ENCODE peak calls at places on chromosomes 6 and 20, in nine cellular contexts. U, D, H, W, Z, T, L, R and Y are unnamed samples.

GRCh38 chr6:44228433-44228832 is 5.0 kb downstream of the SLC29A1 start:
- DNase-seq in U (no peak), D (no peak), H (no peak), W (no peak), Z (no peak), T (no peak), L (no peak), R (no peak), Y (no peak)

GRCh38 chr6:31402324-31403282 is 792 bp upstream of the MICA start:
- DNase-seq in U (no peak), D (peak), H (no peak), W (peak), Z (no peak), T (peak), L (peak), R (no peak), Y (peak)

GRCh38 chr20:57999465-58000111 is 228.9 kb downstream of the ANKRD60 start:
- DNase-seq in U (no peak), D (no peak), H (peak), W (no peak), Z (peak), T (peak), L (peak), R (no peak), Y (no peak)

GRCh38 chr6:74578339-74578738 is 627.5 kb downstream of the COL12A1 start:
- DNase-seq in U (no peak), D (peak), H (no peak), W (peak), Z (peak), T (no peak), L (no peak), R (no peak), Y (no peak)

GRCh38 chr20:59958123-59958522 is at the start of gene CDH26:
- DNase-seq in U (no peak), D (no peak), H (no peak), W (no peak), Z (no peak), T (no peak), L (no peak), R (no peak), Y (no peak)

GRCh38 chr20:5531318-5532081 is 214.7 kb upstream of the PROKR2 start:
- DNase-seq in U (no peak), D (peak), H (no peak), W (no peak), Z (no peak), T (no peak), L (no peak), R (no peak), Y (no peak)

GRCh38 chr20:24590193-24590982 is 121.0 kb downstream of the SYNDIG1 start:
- DNase-seq in U (no peak), D (no peak), H (peak), W (no peak), Z (no peak), T (no peak), L (no peak), R (no peak), Y (no peak)

GRCh38 chr6:71107935-71108420 is 151.1 kb upstream of the B3GAT2 start:
- DNase-seq in U (peak), D (peak), H (no peak), W (peak), Z (no peak), T (no peak), L (no peak), R (no peak), Y (no peak)

GRCh38 chr6:52117352-52117751 is 29.9 kb upstream of the PKHD1 start:
- DNase-seq in U (no peak), D (no peak), H (no peak), W (no peak), Z (no peak), T (no peak), L (no peak), R (no peak), Y (no peak)

GRCh38 chr20:44730441-44730840 is 15.2 kb upstream of the KCNK15 start:
- DNase-seq in U (no peak), D (peak), H (no peak), W (peak), Z (peak), T (peak), L (no peak), R (no peak), Y (no peak)

GRCh38 chr6:129684323-129684884 is 25.6 kb downstream of the ARHGAP18 start:
- DNase-seq in U (no peak), D (no peak), H (no peak), W (no peak), Z (no peak), T (no peak), L (no peak), R (no peak), Y (no peak)

GRCh38 chr20:35539756-35540212 is 2.1 kb upstream of the ERGIC3 start:
- DNase-seq in U (no peak), D (no peak), H (no peak), W (no peak), Z (no peak), T (no peak), L (peak), R (no peak), Y (no peak)

GRCh38 chr6:4883298-4883697 is 107.1 kb downstream of the CDYL start:
- DNase-seq in U (no peak), D (no peak), H (no peak), W (no peak), Z (no peak), T (no peak), L (no peak), R (no peak), Y (no peak)

GRCh38 chr6:111712398-111712797 is 106.7 kb upstream of the TRAF3IP2 start:
- DNase-seq in U (no peak), D (peak), H (no peak), W (peak), Z (no peak), T (no peak), L (no peak), R (no peak), Y (no peak)

GRCh38 chr20:5128886-5129285 is 2.1 kb downstream of the CDS2 start:
- DNase-seq in U (no peak), D (no peak), H (no peak), W (no peak), Z (no peak), T (no peak), L (no peak), R (no peak), Y (no peak)

GRCh38 chr6:35601331-35602132 is 87.2 kb downstream of the FKBP5 start:
- DNase-seq in U (no peak), D (peak), H (peak), W (peak), Z (peak), T (peak), L (peak), R (peak), Y (peak)

GRCh38 chr6:26554669-26555504 is 16.7 kb downstream of the HMGN4 start:
- DNase-seq in U (no peak), D (peak), H (peak), W (peak), Z (peak), T (no peak), L (peak), R (no peak), Y (peak)

GRCh38 chr6:74964871-74965441 is 240.9 kb downstream of the COL12A1 start:
- DNase-seq in U (no peak), D (no peak), H (no peak), W (peak), Z (no peak), T (no peak), L (no peak), R (no peak), Y (no peak)

GRCh38 chr20:1830240-1830639 is 65.0 kb upstream of the SIRPA start:
- DNase-seq in U (peak), D (peak), H (peak), W (peak), Z (no peak), T (no peak), L (no peak), R (no peak), Y (no peak)

GRCh38 chr6:137043710-137044365 is 927 bp downstream of the IL20RA start:
- DNase-seq in U (no peak), D (peak), H (peak), W (peak), Z (no peak), T (peak), L (peak), R (no peak), Y (no peak)

GRCh38 chr20:1537731-1538058 is 19.8 kb downstream of the SIRPD start:
- DNase-seq in U (no peak), D (no peak), H (no peak), W (no peak), Z (no peak), T (no peak), L (peak), R (no peak), Y (no peak)

GRCh38 chr6:38974389-38975133 is 74.0 kb upstream of the GLP1R start:
- DNase-seq in U (no peak), D (no peak), H (no peak), W (no peak), Z (no peak), T (peak), L (no peak), R (no peak), Y (no peak)

GRCh38 chr6:71239694-71240093 is 48.9 kb upstream of the OGFRL1 start:
- DNase-seq in U (no peak), D (no peak), H (no peak), W (no peak), Z (no peak), T (no peak), L (no peak), R (no peak), Y (no peak)

GRCh38 chr20:43731469-43731868 is 4.7 kb upstream of the GTSF1L start:
- DNase-seq in U (no peak), D (peak), H (no peak), W (no peak), Z (no peak), T (no peak), L (no peak), R (no peak), Y (no peak)

GRCh38 chr20:13492001-13492480 is 146.7 kb downstream of the TASP1 start:
- DNase-seq in U (no peak), D (peak), H (peak), W (peak), Z (peak), T (peak), L (no peak), R (no peak), Y (no peak)

GRCh38 chr20:41142241-41142640 is 4.9 kb downstream of the PLCG1 start:
- DNase-seq in U (no peak), D (no peak), H (no peak), W (no peak), Z (no peak), T (no peak), L (no peak), R (no peak), Y (no peak)

GRCh38 chr20:4227085-4227821 is 211.9 kb upstream of the RNF24 start:
- DNase-seq in U (peak), D (peak), H (no peak), W (peak), Z (peak), T (no peak), L (no peak), R (no peak), Y (no peak)

GRCh38 chr6:20608905-20609304 is 74.6 kb downstream of the CDKAL1 start:
- DNase-seq in U (no peak), D (no peak), H (no peak), W (no peak), Z (no peak), T (no peak), L (no peak), R (no peak), Y (no peak)

GRCh38 chr6:99013145-99013544 is 65.4 kb upstream of the FBXL4 start:
- DNase-seq in U (peak), D (peak), H (no peak), W (peak), Z (no peak), T (no peak), L (no peak), R (no peak), Y (no peak)

GRCh38 chr20:33401042-33401921 is at the start of gene CDK5RAP1:
- DNase-seq in U (peak), D (peak), H (peak), W (peak), Z (peak), T (peak), L (peak), R (peak), Y (peak)

GRCh38 chr20:62360854-62361798 is 6.0 kb downstream of the LAMA5 start:
- DNase-seq in U (no peak), D (no peak), H (no peak), W (no peak), Z (no peak), T (no peak), L (no peak), R (no peak), Y (no peak)

GRCh38 chr20:34536798-34537394 is 20.7 kb downstream of the DYNLRB1 start:
- DNase-seq in U (no peak), D (no peak), H (peak), W (no peak), Z (peak), T (no peak), L (no peak), R (no peak), Y (no peak)

GRCh38 chr20:48875914-48876240 is 45.6 kb upstream of the ARFGEF2 start:
- DNase-seq in U (peak), D (no peak), H (no peak), W (no peak), Z (no peak), T (no peak), L (no peak), R (no peak), Y (no peak)